ENCODE peak calls at places on chromosomes 11 and 22, in eight cellular contexts. L, M, U, C, K, G, T and S are unnamed samples.

GRCh38 chr11:116853461-116854073 is 16.1 kb upstream of the APOA1 start:
- DNase-seq in L (peak; percentile 83), M (peak; percentile 82), U (peak; percentile 73), C (no peak), K (no peak), G (no peak), T (no peak), S (no peak)

GRCh38 chr11:45182902-45183301 is 36.5 kb downstream of the PRDM11 start:
- DNase-seq in L (no peak), M (peak; percentile 53), U (peak; percentile 53), C (peak; percentile 35), K (no peak), G (no peak), T (no peak), S (no peak)

GRCh38 chr11:38718049-38718448 is 2120.0 kb upstream of the RAG2 start:
- DNase-seq in L (no peak), M (no peak), U (no peak), C (no peak), K (no peak), G (no peak), T (no peak), S (no peak)

GRCh38 chr11:109036011-109036410 is 371.1 kb downstream of the DDX10 start:
- DNase-seq in L (no peak), M (no peak), U (no peak), C (no peak), K (no peak), G (no peak), T (no peak), S (no peak)

GRCh38 chr11:58905716-58906547 is 33.4 kb upstream of the GLYATL1 start:
- DNase-seq in L (no peak), M (peak; percentile 89), U (no peak), C (peak; percentile 31), K (no peak), G (peak; percentile 71), T (no peak), S (peak; percentile 71)

GRCh38 chr11:65459552-65459951 is 37.0 kb downstream of the NEAT1 start:
- DNase-seq in L (no peak), M (no peak), U (no peak), C (no peak), K (no peak), G (peak; percentile 20), T (no peak), S (no peak)

GRCh38 chr22:37244114-37244921 is at the start of gene RAC2:
- DNase-seq in L (peak; percentile 97), M (peak; percentile 87), U (peak; percentile 70), C (no peak), K (no peak), G (peak; percentile 91), T (no peak), S (peak; percentile 86)

GRCh38 chr22:20578192-20578591 is 70.8 kb downstream of the MED15 start:
- DNase-seq in L (no peak), M (no peak), U (no peak), C (no peak), K (no peak), G (no peak), T (no peak), S (no peak)

GRCh38 chr22:22210375-22210774 is 34.2 kb upstream of the VPREB1 start:
- DNase-seq in L (peak; percentile 23), M (peak; percentile 43), U (no peak), C (no peak), K (no peak), G (no peak), T (no peak), S (no peak)

GRCh38 chr22:40679249-40679963 is at the start of gene MCHR1:
- DNase-seq in L (no peak), M (no peak), U (no peak), C (no peak), K (no peak), G (no peak), T (no peak), S (peak; percentile 82)

GRCh38 chr11:1178201-1178885 is 20.6 kb downstream of the MUC5AC start:
- DNase-seq in L (no peak), M (no peak), U (no peak), C (no peak), K (peak; percentile 67), G (no peak), T (no peak), S (peak; percentile 47)

GRCh38 chr11:78023426-78023825 is 350 bp upstream of the KCTD14 start:
- DNase-seq in L (no peak), M (no peak), U (no peak), C (no peak), K (no peak), G (no peak), T (no peak), S (no peak)

GRCh38 chr11:12281571-12282478 is 95.5 kb upstream of the PARVA start:
- DNase-seq in L (peak; percentile 80), M (peak; percentile 88), U (peak; percentile 83), C (peak; percentile 83), K (peak; percentile 93), G (peak; percentile 87), T (peak; percentile 68), S (peak; percentile 82)

GRCh38 chr22:20131593-20131855 is at the start of gene ZDHHC8:
- DNase-seq in L (peak; percentile 50), M (peak; percentile 36), U (no peak), C (no peak), K (no peak), G (peak; percentile 62), T (no peak), S (no peak)

GRCh38 chr22:49657275-49657973 is 170.2 kb downstream of the BRD1 start:
- DNase-seq in L (peak; percentile 70), M (no peak), U (peak; percentile 40), C (peak; percentile 61), K (no peak), G (peak; percentile 45), T (no peak), S (no peak)

GRCh38 chr22:47213571-47214230 is 451.3 kb downstream of the TBC1D22A start:
- DNase-seq in L (peak; percentile 69), M (peak; percentile 16), U (peak; percentile 41), C (no peak), K (no peak), G (peak; percentile 67), T (no peak), S (no peak)

GRCh38 chr11:111573821-111574249 is 28.4 kb upstream of the SIK2 start:
- DNase-seq in L (no peak), M (peak; percentile 51), U (no peak), C (no peak), K (no peak), G (no peak), T (no peak), S (no peak)

GRCh38 chr22:16810188-16810802 is 14.9 kb downstream of the XKR3 start:
- DNase-seq in L (no peak), M (no peak), U (no peak), C (no peak), K (no peak), G (no peak), T (no peak), S (no peak)

GRCh38 chr11:33912405-33913361 is 20.8 kb upstream of the LMO2 start:
- DNase-seq in L (no peak), M (peak; percentile 84), U (no peak), C (no peak), K (no peak), G (no peak), T (no peak), S (no peak)

GRCh38 chr11:127862406-127862805 is 725.0 kb downstream of the ETS1 start:
- DNase-seq in L (no peak), M (no peak), U (no peak), C (no peak), K (no peak), G (no peak), T (no peak), S (no peak)

GRCh38 chr22:47357493-47357892 is 595.0 kb downstream of the TBC1D22A start:
- DNase-seq in L (no peak), M (no peak), U (no peak), C (no peak), K (no peak), G (no peak), T (no peak), S (peak; percentile 14)

DNA sequence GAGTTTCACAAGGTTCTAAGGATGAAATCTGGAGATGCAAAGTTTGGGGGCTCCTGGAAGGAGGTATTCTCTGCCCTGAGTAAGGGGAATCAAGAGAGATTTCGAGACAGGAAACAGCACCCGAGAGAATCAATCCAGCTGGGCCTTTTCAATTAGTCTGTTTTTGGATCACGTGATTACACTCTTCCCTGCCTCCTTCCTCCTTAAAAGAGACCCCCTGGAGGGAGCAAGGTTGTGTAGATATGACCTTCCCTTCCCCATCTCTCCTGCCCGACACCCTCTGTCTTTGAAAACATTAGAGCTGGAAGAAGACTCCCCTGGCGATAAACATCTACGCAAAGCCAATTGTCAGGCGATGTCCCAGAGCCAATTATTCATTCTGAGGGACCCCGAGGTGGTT is 407.9 kb downstream of the MIAT start:
- DNase-seq in L (no peak), M (no peak), U (no peak), C (no peak), K (no peak), G (no peak), T (no peak), S (no peak)
- H3K36me3 ChIP-seq in L (no peaks in the 10 kb centered on the region), M (no peaks in the 10 kb centered on the region), U (no peaks in the 10 kb centered on the region), C (no peaks in the 10 kb centered on the region), K (no peaks in the 10 kb centered on the region), G (no peaks in the 10 kb centered on the region), T (no peaks in the 10 kb centered on the region), S (no peaks in the 10 kb centered on the region)

DNA sequence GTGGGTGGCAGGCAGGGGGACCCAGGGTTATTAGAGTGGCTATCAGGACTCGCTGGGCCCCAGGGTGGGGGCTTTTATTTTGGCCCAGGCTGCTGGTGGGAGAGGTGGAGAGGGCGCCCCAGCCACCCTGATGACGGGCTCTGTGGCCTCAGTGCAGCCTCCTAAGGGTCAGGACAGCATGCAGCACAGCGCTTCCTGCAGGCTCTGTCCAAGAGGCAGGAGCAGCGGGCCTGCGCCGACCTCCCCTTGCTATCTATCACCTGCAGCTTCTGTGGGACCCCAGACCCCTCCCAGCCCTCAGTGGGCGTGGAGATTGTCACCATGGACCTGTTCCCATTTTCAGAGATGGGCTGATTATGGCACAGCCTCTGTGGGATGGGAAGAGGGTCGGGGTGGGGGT is 54.3 kb upstream of the PPARA start:
- DNase-seq in L (no peak), M (no peak), U (no peak), C (no peak), K (peak; percentile 68), G (no peak), T (no peak), S (no peak)
- H3K4me1 ChIP-seq in L (no peaks in the 10 kb centered on the region), M (no peaks in the 10 kb centered on the region), U (no peaks in the 10 kb centered on the region), C (peaks cover 77% of the 10 kb centered on the region), K (peaks cover 6% of the 10 kb centered on the region), G (peaks cover 6% of the 10 kb centered on the region), T (peaks cover 30% of the 10 kb centered on the region), S (no peaks in the 10 kb centered on the region)

GRCh38 chr11:35170503-35170902 is 31.5 kb downstream of the CD44 start:
- DNase-seq in L (no peak), M (no peak), U (no peak), C (no peak), K (no peak), G (no peak), T (no peak), S (no peak)
- H3K4me3 ChIP-seq in L (no peak overlapping the region), M (no peak overlapping the region), U (no peak overlapping the region), C (no peak overlapping the region), K (no peak overlapping the region), G (no peak overlapping the region), T (no peak overlapping the region), S (no peak overlapping the region)

DNA sequence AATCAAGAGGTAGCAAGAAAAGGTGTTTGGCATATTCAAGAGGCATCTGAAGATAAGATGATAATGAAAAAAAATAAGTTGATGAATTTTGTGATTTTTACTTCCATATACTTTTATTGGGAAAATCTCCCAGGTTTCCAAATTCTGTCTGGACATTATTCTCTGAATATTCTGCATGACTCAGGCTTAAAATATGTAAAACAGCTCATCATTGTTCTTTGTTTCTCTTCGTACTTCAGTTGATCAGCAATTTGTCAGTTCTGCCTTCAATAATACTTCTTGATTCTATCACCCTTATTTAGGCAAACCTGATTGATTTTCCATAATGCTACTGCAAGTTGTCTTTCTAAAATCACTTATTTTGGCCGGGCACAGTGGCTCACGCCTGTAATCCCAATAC is 30.2 kb downstream of the GTF2H1 start:
- DNase-seq in L (no peak), M (peak; percentile 24), U (no peak), C (no peak), K (no peak), G (no peak), T (no peak), S (no peak)
- H3K36me3 ChIP-seq in L (peaks cover 60% of the 10 kb centered on the region), M (peaks cover 26% of the 10 kb centered on the region), U (peaks cover 4% of the 10 kb centered on the region), C (no peaks in the 10 kb centered on the region), K (peaks cover 2% of the 10 kb centered on the region), G (peaks cover 4% of the 10 kb centered on the region), T (peaks cover 31% of the 10 kb centered on the region), S (peaks cover 34% of the 10 kb centered on the region)